ENCODE peak calls at places on chromosomes 3 and 15, in ten cellular contexts. T, X, A, V, S, P, I, Y, U and N are unnamed samples.

GRCh38 chr3:51862886-51863285 is 1.5 kb downstream of the IQCF2 start:
- DNase-seq in T (no peak), X (no peak), A (no peak), V (no peak), S (no peak), P (no peak), I (no peak), Y (no peak), U (no peak), N (no peak)

GRCh38 chr3:188061133-188061532 is 92.8 kb upstream of the LPP start:
- DNase-seq in T (peak; percentile 20), X (no peak), A (peak; percentile 42), V (peak; percentile 81), S (peak; percentile 53), P (peak; percentile 59), I (no peak), Y (peak; percentile 24), U (peak; percentile 35), N (no peak)

GRCh38 chr3:59264366-59264765 is 214.5 kb upstream of the CFAP20DC start:
- DNase-seq in T (no peak), X (no peak), A (no peak), V (no peak), S (no peak), P (no peak), I (no peak), Y (no peak), U (no peak), N (no peak)

GRCh38 chr3:196519738-196520122 is 4.6 kb upstream of the SMCO1 start:
- DNase-seq in T (no peak), X (no peak), A (no peak), V (no peak), S (no peak), P (no peak), I (no peak), Y (no peak), U (no peak), N (no peak)

GRCh38 chr3:52128118-52128683 is 26.0 kb downstream of the POC1A start:
- DNase-seq in T (peak; percentile 67), X (peak; percentile 53), A (peak; percentile 55), V (peak; percentile 72), S (peak; percentile 73), P (peak; percentile 36), I (no peak), Y (no peak), U (peak; percentile 34), N (no peak)

GRCh38 chr15:99267957-99268356 is 16.7 kb downstream of the LRRC28 start:
- DNase-seq in T (no peak), X (no peak), A (no peak), V (no peak), S (no peak), P (no peak), I (no peak), Y (no peak), U (no peak), N (no peak)

GRCh38 chr3:45035441-45036301 is 9.6 kb downstream of the CLEC3B start:
- DNase-seq in T (peak; percentile 59), X (no peak), A (no peak), V (peak; percentile 34), S (peak; percentile 27), P (no peak), I (no peak), Y (no peak), U (no peak), N (no peak)

GRCh38 chr3:11221818-11222217 is 50.4 kb upstream of the ATG7 start:
- DNase-seq in T (no peak), X (no peak), A (no peak), V (no peak), S (no peak), P (no peak), I (no peak), Y (no peak), U (no peak), N (no peak)

GRCh38 chr3:156797368-156797767 is 28.8 kb upstream of the LEKR1 start:
- DNase-seq in T (no peak), X (no peak), A (no peak), V (no peak), S (no peak), P (no peak), I (no peak), Y (no peak), U (no peak), N (no peak)
- TF ChIP-seq CTCF in T (no peak), X (no peak), A (no peak), V (no peak), S (no peak), P (no peak), I (no peak), Y (no peak), U (no peak), N (no peak)

GRCh38 chr3:161852744-161853143 is 356.1 kb downstream of the OTOL1 start:
- DNase-seq in T (no peak), X (no peak), A (no peak), V (no peak), S (no peak), P (no peak), I (no peak), Y (no peak), U (no peak), N (no peak)

GRCh38 chr3:161859870-161860450 is 363.4 kb downstream of the OTOL1 start:
- DNase-seq in T (no peak), X (no peak), A (no peak), V (no peak), S (no peak), P (no peak), I (no peak), Y (no peak), U (no peak), N (no peak)

GRCh38 chr3:161859057-161859456 is 362.4 kb downstream of the OTOL1 start:
- DNase-seq in T (no peak), X (no peak), A (no peak), V (no peak), S (no peak), P (no peak), I (no peak), Y (no peak), U (no peak), N (no peak)

GRCh38 chr3:161851941-161852566 is 355.4 kb downstream of the OTOL1 start:
- DNase-seq in T (peak; percentile 44), X (peak; percentile 57), A (peak; percentile 53), V (peak; percentile 59), S (peak; percentile 55), P (peak; percentile 27), I (no peak), Y (no peak), U (peak; percentile 12), N (peak; percentile 73)

DNA sequence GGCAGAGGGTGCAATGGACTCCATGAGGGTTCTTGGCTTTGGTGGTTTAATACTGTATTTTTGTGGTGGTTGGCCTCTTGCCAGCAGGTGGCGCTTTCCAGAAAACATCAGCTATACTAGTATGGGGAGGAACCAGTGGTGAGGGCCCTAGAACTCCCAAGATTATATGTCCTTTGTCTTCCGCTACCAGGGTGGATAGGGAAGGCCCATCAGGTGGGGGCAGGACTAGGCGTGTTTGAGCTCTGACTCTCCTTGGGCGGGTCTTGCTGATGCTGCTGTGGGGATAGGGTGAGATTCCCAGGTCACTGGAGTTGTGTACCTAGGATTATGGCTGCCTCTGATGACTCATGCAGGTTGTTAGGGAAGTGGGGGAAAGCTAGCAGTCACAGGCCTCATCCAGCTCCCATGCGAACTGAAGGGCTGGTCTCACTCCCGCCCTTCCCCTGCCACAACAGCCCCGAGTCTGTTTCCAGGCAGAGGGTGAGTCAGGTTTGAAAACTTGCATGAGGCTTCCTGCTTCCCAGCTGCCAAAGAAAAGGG is 357.7 kb downstream of the OTOL1 start:
- DNase-seq in T (peak; percentile 57), X (peak; percentile 29), A (peak; percentile 73), V (peak; percentile 89), S (peak; percentile 84), P (peak; percentile 58), I (no peak), Y (no peak), U (peak; percentile 33), N (peak; percentile 48)
- TF ChIP-seq CTCF in T (no peak), X (no peak), A (no peak), V (peak; percentile 5), S (peak; percentile 26), P (peak; percentile 6), I (no peak), Y (no peak), U (no peak), N (peak; percentile 61)

DNA sequence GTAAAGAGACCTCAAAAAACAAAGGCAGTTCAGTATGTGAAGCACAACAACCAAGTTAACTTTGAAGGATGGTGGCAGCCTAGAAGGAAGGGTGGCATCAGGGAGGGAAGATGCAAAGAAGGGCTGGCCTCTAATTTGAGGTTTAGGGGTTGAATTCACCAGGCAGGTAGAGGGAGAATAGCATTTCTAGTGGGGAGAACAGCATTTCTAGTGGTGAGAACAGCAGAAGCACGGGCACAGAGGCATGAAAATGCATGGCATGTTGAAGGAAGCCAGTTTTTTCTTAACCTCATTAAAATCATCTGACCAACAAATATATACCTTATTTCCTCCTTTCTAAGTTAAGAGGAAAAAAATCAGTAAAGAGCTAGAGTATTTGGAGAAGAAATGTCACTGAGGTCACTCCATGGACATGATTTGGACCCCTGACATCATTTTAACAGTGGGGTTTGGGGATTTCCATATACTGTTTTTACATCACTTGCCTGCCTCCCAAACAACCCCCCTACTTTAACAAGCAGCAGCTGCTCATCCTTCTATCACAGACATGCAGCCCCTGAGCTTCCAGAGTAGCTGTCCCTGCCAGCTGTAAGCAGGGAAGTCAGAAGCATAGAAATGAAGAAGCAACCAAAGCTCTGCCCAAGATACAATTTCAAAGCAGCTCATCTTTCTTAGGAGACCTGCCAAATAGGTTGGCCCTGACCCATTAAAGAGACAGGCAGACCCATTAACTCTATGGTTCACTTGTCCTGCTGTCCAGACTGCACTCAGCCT is 2.4 kb upstream of the POPDC2 start:
- DNase-seq in T (peak; percentile 37), X (no peak), A (no peak), V (peak; percentile 73), S (peak; percentile 17), P (peak; percentile 55), I (no peak), Y (no peak), U (no peak), N (no peak)
- TF ChIP-seq CTCF in T (no peak), X (no peak), A (no peak), V (peak; percentile 31), S (no peak), P (peak; percentile 34), I (peak; percentile 22), Y (no peak), U (no peak), N (no peak)

GRCh38 chr15:43777293-43777819 is 590 bp upstream of the ELL3 start:
- DNase-seq in T (peak; percentile 70), X (peak; percentile 82), A (peak; percentile 79), V (peak; percentile 76), S (no peak), P (peak; percentile 60), I (peak; percentile 77), Y (peak; percentile 83), U (no peak), N (peak; percentile 82)

GRCh38 chr15:43776718-43777292 is at the start of gene ELL3:
- DNase-seq in T (peak; percentile 62), X (peak; percentile 84), A (peak; percentile 69), V (peak; percentile 64), S (peak; percentile 79), P (peak; percentile 57), I (peak; percentile 83), Y (no peak), U (no peak), N (no peak)

GRCh38 chr15:43774062-43774461 is 2.7 kb downstream of the ELL3 start:
- DNase-seq in T (no peak), X (no peak), A (no peak), V (no peak), S (no peak), P (no peak), I (no peak), Y (no peak), U (no peak), N (no peak)

GRCh38 chr15:43776101-43776717 is 557 bp downstream of the ELL3 start:
- DNase-seq in T (no peak), X (peak; percentile 45), A (no peak), V (no peak), S (no peak), P (no peak), I (no peak), Y (no peak), U (no peak), N (no peak)

DNA sequence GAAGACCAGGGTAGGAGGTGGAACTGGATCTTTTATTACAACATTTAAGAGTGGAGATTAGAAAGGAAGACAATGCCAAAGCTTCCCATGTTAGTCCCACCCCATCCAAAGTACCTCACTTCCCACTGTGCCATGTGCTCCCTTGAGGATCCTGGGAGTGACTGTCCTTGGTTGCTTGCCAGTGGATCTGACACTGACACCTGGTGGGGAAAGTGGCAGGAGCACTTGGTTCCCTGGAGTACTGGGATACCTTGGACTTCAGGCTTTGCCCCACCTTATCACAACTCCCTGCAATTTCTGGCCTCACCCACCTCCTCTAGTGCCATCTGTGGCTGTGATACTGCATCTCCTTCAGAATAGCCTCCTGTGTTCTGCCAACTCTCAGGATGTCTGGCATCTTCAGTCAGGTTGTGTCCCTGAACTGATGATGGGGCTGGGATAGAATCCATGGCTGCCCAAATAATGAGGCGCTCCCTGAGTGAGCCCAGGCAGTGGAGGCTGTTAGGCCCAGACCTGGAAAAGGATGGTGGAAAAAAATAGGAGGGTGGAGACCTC is 1.3 kb downstream of the ELL3 start:
- DNase-seq in T (peak; percentile 30), X (peak; percentile 67), A (peak; percentile 77), V (peak; percentile 59), S (peak; percentile 43), P (peak; percentile 33), I (no peak), Y (no peak), U (no peak), N (no peak)
- TF ChIP-seq CTCF in T (peak; percentile 3), X (peak; percentile 41), A (peak; percentile 28), V (peak; percentile 26), S (peak; percentile 41), P (peak; percentile 35), I (peak; percentile 43), Y (no peak), U (peak; percentile 42), N (peak; percentile 50)